ENCODE peak calls at places on chromosomes 2 and 18, in seven cellular contexts. One of them, this sample, is unnamed.

GRCh38 chr18:55779711-55780590 is 192.0 kb upstream of the TCF4 start:
- DNase-seq in cardiac fibroblast: peak
- DNase-seq in neural progenitor cell: peak
- DNase-seq in fibroblast of pulmonary artery: peak
- DNase-seq in AG09309: no peak
- DNase-seq in Panc1: no peak
- DNase-seq in mucosa of descending colon: peak
- DNase-seq in this sample: peak

GRCh38 chr2:20494246-20494645 is 47.4 kb downstream of the RHOB start:
- DNase-seq in cardiac fibroblast: peak
- DNase-seq in neural progenitor cell: no peak
- DNase-seq in fibroblast of pulmonary artery: peak
- DNase-seq in AG09309: peak
- DNase-seq in Panc1: no peak
- DNase-seq in mucosa of descending colon: no peak
- DNase-seq in this sample: peak

GRCh38 chr18:48866028-48866733 is 84.6 kb downstream of the SMAD7 start:
- DNase-seq in cardiac fibroblast: peak
- DNase-seq in neural progenitor cell: no peak
- DNase-seq in fibroblast of pulmonary artery: peak
- DNase-seq in AG09309: peak
- DNase-seq in Panc1: no peak
- DNase-seq in mucosa of descending colon: no peak
- DNase-seq in this sample: peak

GRCh38 chr18:46916551-46917107 is 678 bp downstream of the PIAS2 start:
- DNase-seq in cardiac fibroblast: peak
- DNase-seq in neural progenitor cell: no peak
- DNase-seq in fibroblast of pulmonary artery: peak
- DNase-seq in AG09309: no peak
- DNase-seq in Panc1: no peak
- DNase-seq in mucosa of descending colon: no peak
- DNase-seq in this sample: peak

GRCh38 chr18:70366670-70367069 is 77.8 kb downstream of the SOCS6 start:
- DNase-seq in cardiac fibroblast: peak
- DNase-seq in neural progenitor cell: no peak
- DNase-seq in fibroblast of pulmonary artery: no peak
- DNase-seq in AG09309: no peak
- DNase-seq in Panc1: no peak
- DNase-seq in mucosa of descending colon: no peak
- DNase-seq in this sample: peak

GRCh38 chr2:203126971-203127370 is 111.8 kb upstream of the CYP20A1 start:
- DNase-seq in cardiac fibroblast: peak
- DNase-seq in neural progenitor cell: no peak
- DNase-seq in fibroblast of pulmonary artery: no peak
- DNase-seq in AG09309: peak
- DNase-seq in Panc1: no peak
- DNase-seq in mucosa of descending colon: no peak
- DNase-seq in this sample: peak

GRCh38 chr2:55371387-55371786 is 48.3 kb downstream of the CCDC88A start:
- DNase-seq in cardiac fibroblast: no peak
- DNase-seq in neural progenitor cell: no peak
- DNase-seq in fibroblast of pulmonary artery: no peak
- DNase-seq in AG09309: no peak
- DNase-seq in Panc1: no peak
- DNase-seq in mucosa of descending colon: no peak
- DNase-seq in this sample: no peak

GRCh38 chr2:38037757-38038615 is 38.0 kb downstream of the CYP1B1 start:
- DNase-seq in cardiac fibroblast: peak
- DNase-seq in neural progenitor cell: peak
- DNase-seq in fibroblast of pulmonary artery: peak
- DNase-seq in AG09309: no peak
- DNase-seq in Panc1: no peak
- DNase-seq in mucosa of descending colon: no peak
- DNase-seq in this sample: peak

GRCh38 chr2:70938580-70938938 is 2.9 kb downstream of the ATP6V1B1 start:
- DNase-seq in cardiac fibroblast: no peak
- DNase-seq in neural progenitor cell: no peak
- DNase-seq in fibroblast of pulmonary artery: no peak
- DNase-seq in AG09309: no peak
- DNase-seq in Panc1: no peak
- DNase-seq in mucosa of descending colon: no peak
- DNase-seq in this sample: no peak

GRCh38 chr2:160666019-160666676 is 172.5 kb upstream of the RBMS1 start:
- DNase-seq in cardiac fibroblast: peak
- DNase-seq in neural progenitor cell: no peak
- DNase-seq in fibroblast of pulmonary artery: peak
- DNase-seq in AG09309: peak
- DNase-seq in Panc1: peak
- DNase-seq in mucosa of descending colon: no peak
- DNase-seq in this sample: peak

GRCh38 chr18:24267878-24268277 is 129.0 kb downstream of the CABYR start:
- DNase-seq in cardiac fibroblast: no peak
- DNase-seq in neural progenitor cell: no peak
- DNase-seq in fibroblast of pulmonary artery: no peak
- DNase-seq in AG09309: no peak
- DNase-seq in Panc1: no peak
- DNase-seq in mucosa of descending colon: no peak
- DNase-seq in this sample: no peak

GRCh38 chr2:197571622-197572271 is 55.9 kb downstream of the MOB4 start:
- DNase-seq in cardiac fibroblast: peak
- DNase-seq in neural progenitor cell: no peak
- DNase-seq in fibroblast of pulmonary artery: peak
- DNase-seq in AG09309: no peak
- DNase-seq in Panc1: no peak
- DNase-seq in mucosa of descending colon: no peak
- DNase-seq in this sample: peak

GRCh38 chr2:177143444-177143843 is 69.2 kb upstream of the HNRNPA3 start:
- DNase-seq in cardiac fibroblast: peak
- DNase-seq in neural progenitor cell: peak
- DNase-seq in fibroblast of pulmonary artery: peak
- DNase-seq in AG09309: peak
- DNase-seq in Panc1: no peak
- DNase-seq in mucosa of descending colon: no peak
- DNase-seq in this sample: peak

GRCh38 chr2:53173126-53173525 is 594.5 kb upstream of the CHAC2 start:
- DNase-seq in cardiac fibroblast: no peak
- DNase-seq in neural progenitor cell: no peak
- DNase-seq in fibroblast of pulmonary artery: no peak
- DNase-seq in AG09309: no peak
- DNase-seq in Panc1: no peak
- DNase-seq in mucosa of descending colon: no peak
- DNase-seq in this sample: no peak

GRCh38 chr2:32947076-32947483 is 327 bp downstream of the LTBP1 start:
- DNase-seq in cardiac fibroblast: no peak
- DNase-seq in neural progenitor cell: no peak
- DNase-seq in fibroblast of pulmonary artery: no peak
- DNase-seq in AG09309: no peak
- DNase-seq in Panc1: no peak
- DNase-seq in mucosa of descending colon: peak
- DNase-seq in this sample: no peak

GRCh38 chr18:35582899-35583558 is 1.5 kb downstream of the GALNT1 start:
- DNase-seq in cardiac fibroblast: peak
- DNase-seq in neural progenitor cell: peak
- DNase-seq in fibroblast of pulmonary artery: peak
- DNase-seq in AG09309: no peak
- DNase-seq in Panc1: no peak
- DNase-seq in mucosa of descending colon: no peak
- DNase-seq in this sample: peak

GRCh38 chr2:53475320-53475719 is 292.3 kb upstream of the CHAC2 start:
- DNase-seq in cardiac fibroblast: no peak
- DNase-seq in neural progenitor cell: no peak
- DNase-seq in fibroblast of pulmonary artery: no peak
- DNase-seq in AG09309: peak
- DNase-seq in Panc1: no peak
- DNase-seq in mucosa of descending colon: no peak
- DNase-seq in this sample: peak

GRCh38 chr18:79803611-79804051 is 5.9 kb downstream of the KCNG2 start:
- DNase-seq in cardiac fibroblast: no peak
- DNase-seq in neural progenitor cell: no peak
- DNase-seq in fibroblast of pulmonary artery: no peak
- DNase-seq in AG09309: no peak
- DNase-seq in Panc1: no peak
- DNase-seq in mucosa of descending colon: peak
- DNase-seq in this sample: no peak

DNA sequence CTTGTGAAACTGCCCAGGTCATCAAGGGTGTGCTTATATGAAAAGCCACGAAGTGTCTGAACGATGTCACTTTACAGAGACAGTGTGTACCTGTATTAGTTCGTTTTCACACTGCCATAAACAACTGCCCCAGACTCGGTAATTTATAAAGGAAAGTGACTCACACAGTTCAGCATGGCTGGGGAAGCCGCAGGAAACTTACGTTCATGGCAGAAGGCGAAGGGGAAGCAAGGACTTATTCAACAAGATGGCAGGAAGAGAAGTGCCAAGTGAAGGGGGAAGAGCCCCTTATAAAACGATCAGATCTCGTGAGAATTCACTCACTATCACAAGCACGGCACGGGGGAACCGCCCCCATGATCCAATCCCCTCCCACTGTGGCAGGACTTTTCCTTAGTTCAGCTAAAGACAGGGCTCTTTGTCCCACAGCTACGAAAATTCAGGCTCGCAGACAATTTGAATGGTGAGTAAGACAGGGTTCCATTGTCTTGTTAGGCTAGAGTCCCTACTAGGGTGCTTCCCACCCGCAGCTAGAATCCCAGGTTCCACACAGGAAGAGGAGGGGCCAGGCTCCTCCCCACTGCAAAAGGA is 20.1 kb downstream of the TMEM177 start:
- DNase-seq in cardiac fibroblast: no peak
- DNase-seq in neural progenitor cell: no peak
- DNase-seq in fibroblast of pulmonary artery: no peak
- DNase-seq in AG09309: no peak
- DNase-seq in Panc1: no peak
- DNase-seq in mucosa of descending colon: no peak
- DNase-seq in this sample: no peak
- H3K4me3 ChIP-seq in cardiac fibroblast: no peak
- H3K4me3 ChIP-seq in neural progenitor cell: no peak
- H3K4me3 ChIP-seq in fibroblast of pulmonary artery: no peak
- H3K4me3 ChIP-seq in AG09309: no peak
- H3K4me3 ChIP-seq in Panc1: no peak
- H3K4me3 ChIP-seq in mucosa of descending colon: no peak
- H3K4me3 ChIP-seq in this sample: no peak

GRCh38 chr18:59996370-59996966 is 96.7 kb downstream of the PMAIP1 start:
- DNase-seq in cardiac fibroblast: peak
- DNase-seq in neural progenitor cell: peak
- DNase-seq in fibroblast of pulmonary artery: peak
- DNase-seq in AG09309: peak
- DNase-seq in Panc1: peak
- DNase-seq in mucosa of descending colon: no peak
- DNase-seq in this sample: peak

GRCh38 chr18:59990121-59990818 is 90.5 kb downstream of the PMAIP1 start:
- DNase-seq in cardiac fibroblast: no peak
- DNase-seq in neural progenitor cell: no peak
- DNase-seq in fibroblast of pulmonary artery: no peak
- DNase-seq in AG09309: no peak
- DNase-seq in Panc1: no peak
- DNase-seq in mucosa of descending colon: no peak
- DNase-seq in this sample: no peak

GRCh38 chr18:59993560-59993959 is 93.8 kb downstream of the PMAIP1 start:
- DNase-seq in cardiac fibroblast: no peak
- DNase-seq in neural progenitor cell: no peak
- DNase-seq in fibroblast of pulmonary artery: no peak
- DNase-seq in AG09309: no peak
- DNase-seq in Panc1: no peak
- DNase-seq in mucosa of descending colon: no peak
- DNase-seq in this sample: no peak

DNA sequence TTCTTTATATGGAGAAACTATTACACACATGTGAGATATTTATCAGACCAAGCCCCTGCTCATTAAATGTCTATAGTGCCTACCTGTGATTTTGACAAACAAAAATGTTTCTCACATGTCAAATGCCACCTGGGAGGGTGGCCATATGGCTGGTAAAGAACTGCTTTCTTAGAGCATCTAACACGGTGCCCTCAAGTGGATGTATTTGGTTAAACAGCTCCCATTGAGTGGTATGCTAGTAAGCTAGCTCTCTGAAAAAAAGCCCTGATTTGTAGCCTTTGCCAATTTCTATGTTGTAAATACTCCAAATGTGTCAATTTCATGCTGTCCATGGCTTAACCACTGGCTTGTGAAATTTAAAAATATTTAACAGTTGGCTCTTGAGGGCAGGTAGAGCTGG is 94.6 kb downstream of the PMAIP1 start:
- DNase-seq in cardiac fibroblast: peak
- DNase-seq in neural progenitor cell: peak
- DNase-seq in fibroblast of pulmonary artery: peak
- DNase-seq in AG09309: no peak
- DNase-seq in Panc1: no peak
- DNase-seq in mucosa of descending colon: no peak
- DNase-seq in this sample: peak
- TF ChIP-seq CTCF in cardiac fibroblast: peak
- TF ChIP-seq CTCF in neural progenitor cell: peak
- TF ChIP-seq CTCF in fibroblast of pulmonary artery: peak
- TF ChIP-seq CTCF in AG09309: peak
- TF ChIP-seq CTCF in Panc1: no peak
- TF ChIP-seq CTCF in mucosa of descending colon: no peak
- TF ChIP-seq CTCF in this sample: peak

DNA sequence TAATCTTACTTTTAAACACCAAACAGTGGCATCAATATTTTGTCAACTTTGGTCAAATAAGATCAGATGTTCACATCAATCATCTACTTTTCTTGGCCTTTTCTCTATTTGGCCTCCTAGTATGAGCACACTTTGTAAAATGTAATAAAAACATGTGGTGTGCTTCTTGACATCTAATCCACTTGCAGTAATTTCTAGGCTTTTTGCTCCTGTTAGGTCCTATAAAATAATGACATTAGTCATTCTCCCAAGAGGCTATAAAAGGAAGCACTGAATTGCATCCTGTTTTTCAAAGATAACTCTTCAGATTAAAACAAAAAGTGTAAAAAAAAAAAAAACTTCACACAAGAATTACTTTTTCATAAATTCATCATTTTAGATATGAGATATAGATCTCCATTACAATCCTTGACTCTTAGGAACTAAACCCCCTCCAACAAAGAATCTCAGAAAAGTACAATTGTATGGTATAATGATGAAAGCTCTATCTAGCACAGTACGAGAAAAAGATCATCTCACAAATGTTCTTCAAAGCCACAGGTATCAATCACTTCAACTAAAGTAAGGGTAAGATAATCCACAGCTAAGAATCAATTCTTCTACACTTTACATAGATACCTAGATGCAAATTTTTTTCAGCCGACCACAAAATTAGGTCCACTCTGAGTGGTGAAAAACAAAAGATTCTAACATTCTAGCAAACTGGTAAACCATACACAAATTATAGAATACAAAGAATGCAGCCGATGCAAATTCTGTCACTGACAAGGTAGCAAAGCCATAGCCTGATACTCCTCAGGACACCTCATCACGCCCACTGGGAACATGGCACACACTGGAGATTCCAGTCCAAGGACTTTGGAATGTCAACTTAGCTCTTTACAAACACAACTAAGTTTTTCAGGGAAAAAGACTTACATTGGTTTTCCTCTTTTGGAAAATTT is 2.7 kb downstream of the BCL2 start:
- DNase-seq in cardiac fibroblast: no peak
- DNase-seq in neural progenitor cell: no peak
- DNase-seq in fibroblast of pulmonary artery: no peak
- DNase-seq in AG09309: no peak
- DNase-seq in Panc1: no peak
- DNase-seq in mucosa of descending colon: no peak
- DNase-seq in this sample: no peak
- H3K4me3 ChIP-seq in cardiac fibroblast: no peak
- H3K4me3 ChIP-seq in neural progenitor cell: no peak
- H3K4me3 ChIP-seq in fibroblast of pulmonary artery: no peak
- H3K4me3 ChIP-seq in AG09309: no peak
- H3K4me3 ChIP-seq in Panc1: no peak
- H3K4me3 ChIP-seq in mucosa of descending colon: no peak
- H3K4me3 ChIP-seq in this sample: no peak

GRCh38 chr18:76937597-76937996 is 115.2 kb downstream of the ZNF236 start:
- DNase-seq in cardiac fibroblast: no peak
- DNase-seq in neural progenitor cell: no peak
- DNase-seq in fibroblast of pulmonary artery: no peak
- DNase-seq in AG09309: no peak
- DNase-seq in Panc1: no peak
- DNase-seq in mucosa of descending colon: no peak
- DNase-seq in this sample: no peak
- TF ChIP-seq CTCF in cardiac fibroblast: no peak
- TF ChIP-seq CTCF in neural progenitor cell: no peak
- TF ChIP-seq CTCF in fibroblast of pulmonary artery: no peak
- TF ChIP-seq CTCF in AG09309: peak
- TF ChIP-seq CTCF in Panc1: no peak
- TF ChIP-seq CTCF in mucosa of descending colon: no peak
- TF ChIP-seq CTCF in this sample: no peak